ENCODE peak calls at places on chromosome 1, in five cellular contexts. O is right cardiac atrium; R is SHP77; A is activated naive CD4-positive, alpha-beta T cell; C is pancreas. X is an unnamed sample.

GRCh38 chr1:186629341-186629740 is 50.9 kb downstream of the PTGS2 start:
- DNase-seq in O (no peak), R (no peak), A (no peak), C (no peak), X (no peak)

GRCh38 chr1:19864304-19865160 is 17.7 kb upstream of the OTUD3 start:
- DNase-seq in O (no peak), R (no peak), A (no peak), C (no peak), X (no peak)

GRCh38 chr1:215719569-215719968 is 152.5 kb downstream of the KCTD3 start:
- DNase-seq in O (no peak), R (no peak), A (no peak), C (no peak), X (no peak)

GRCh38 chr1:150876111-150876434 is 326 bp downstream of the ARNT start:
- DNase-seq in O (no peak), R (peak; percentile 77), A (no peak), C (no peak), X (no peak)

GRCh38 chr1:203177471-203178039 is 1.9 kb upstream of the MYBPH start:
- DNase-seq in O (no peak), R (no peak), A (no peak), C (no peak), X (no peak)

GRCh38 chr1:42736152-42736551 is 3.9 kb downstream of the CLDN19 start:
- DNase-seq in O (peak; percentile 66), R (no peak), A (no peak), C (peak; percentile 53), X (no peak)

GRCh38 chr1:90795396-90795795 is 78.3 kb upstream of the BARHL2 start:
- DNase-seq in O (no peak), R (no peak), A (no peak), C (no peak), X (no peak)

GRCh38 chr1:233865902-233866301 is 38.6 kb upstream of the SLC35F3 start:
- DNase-seq in O (no peak), R (no peak), A (no peak), C (no peak), X (no peak)

GRCh38 chr1:156726549-156727226 is 1.6 kb upstream of the METTL25B start:
- DNase-seq in O (peak; percentile 18), R (peak; percentile 86), A (no peak), C (no peak), X (peak; percentile 54)

GRCh38 chr1:30307182-30307581 is 416.2 kb downstream of the MATN1 start:
- DNase-seq in O (no peak), R (no peak), A (no peak), C (no peak), X (no peak)

GRCh38 chr1:115530407-115530806 is 111.4 kb upstream of the VANGL1 start:
- DNase-seq in O (no peak), R (no peak), A (no peak), C (no peak), X (no peak)

GRCh38 chr1:24643362-24644346 is 552 bp downstream of the SRRM1 start:
- DNase-seq in O (no peak), R (no peak), A (no peak), C (peak; percentile 79), X (no peak)

GRCh38 chr1:159854693-159855192 is 7.7 kb downstream of the VSIG8 start:
- DNase-seq in O (peak; percentile 96), R (peak; percentile 68), A (peak; percentile 22), C (peak; percentile 95), X (peak; percentile 19)

GRCh38 chr1:94636625-94637024 is 95.1 kb upstream of the F3 start:
- DNase-seq in O (no peak), R (no peak), A (no peak), C (no peak), X (no peak)

GRCh38 chr1:43039228-43040055 is 80.8 kb upstream of the SLC2A1 start:
- DNase-seq in O (no peak), R (no peak), A (no peak), C (no peak), X (no peak)